ENCODE peak calls at places on chromosomes 16 and 17, in nine cellular contexts. K is CD4-positive, alpha-beta T cell; O is AG04450; D is A172; P is stimulated activated CD8-positive, alpha-beta memory T cell treated with anti-CD3 and anti-CD28 coated beads, Interleukin-7, amount 100 ng/mL, for 1 hour; A is memory B cell; C is HCEC 1CT; Q is NCI-H1048; I is T47D. F is an unnamed sample.

GRCh38 chr16:86222541-86222940 is 287.8 kb upstream of the FOXF1 start:
- DNase-seq in K (no peak), A (no peak), Q (no peak), O (peak; percentile 61), D (peak; percentile 13), I (no peak), P (no peak), C (peak; percentile 40), F (no peak)

GRCh38 chr17:43015579-43015978 is 6.6 kb downstream of the VAT1 start:
- DNase-seq in K (no peak), O (no peak), P (no peak), D (peak; percentile 48), C (no peak), Q (no peak), A (no peak), I (no peak), F (no peak)

GRCh38 chr16:89116341-89117238 is 22.9 kb downstream of the ACSF3 start:
- DNase-seq in Q (no peak), C (no peak), O (no peak), I (no peak), D (no peak), P (no peak), A (no peak), K (no peak), F (no peak)

GRCh38 chr16:70781800-70782199 is 19.2 kb downstream of the VAC14 start:
- DNase-seq in C (no peak), A (no peak), P (no peak), D (no peak), Q (no peak), K (no peak), I (no peak), O (no peak), F (no peak)

GRCh38 chr17:79398441-79398840 is 212.4 kb downstream of the RBFOX3 start:
- DNase-seq in D (no peak), Q (no peak), O (no peak), I (no peak), P (no peak), C (no peak), K (no peak), A (no peak), F (no peak)

GRCh38 chr16:106623-107324 is 28.7 kb downstream of the MPG start:
- DNase-seq in P (no peak), K (peak; percentile 19), I (peak; percentile 59), C (peak; percentile 81), O (peak; percentile 74), D (peak; percentile 67), A (peak; percentile 48), Q (peak; percentile 1), F (no peak)

GRCh38 chr16:79013004-79013403 is 587.5 kb downstream of the MAF start:
- DNase-seq in D (no peak), I (no peak), C (no peak), Q (no peak), O (no peak), K (no peak), P (no peak), A (no peak), F (no peak)

GRCh38 chr17:62792122-62792800 is 15.9 kb downstream of the MARCHF10 start:
- DNase-seq in O (peak; percentile 91), P (no peak), K (no peak), I (no peak), A (no peak), Q (no peak), D (peak; percentile 85), C (peak; percentile 97), F (peak; percentile 99)

GRCh38 chr17:72414967-72415853 is 294.4 kb downstream of the SOX9 start:
- DNase-seq in O (no peak), D (no peak), C (no peak), K (no peak), Q (no peak), P (no peak), I (no peak), A (no peak), F (no peak)

GRCh38 chr16:4664538-4665418 is 28.6 kb upstream of the NUDT16L1 start:
- DNase-seq in K (peak; percentile 40), I (no peak), C (no peak), D (peak; percentile 17), Q (no peak), A (no peak), O (no peak), P (peak; percentile 10), F (no peak)

GRCh38 chr17:45129940-45130639 is 2.2 kb downstream of the PLCD3 start:
- DNase-seq in D (peak; percentile 88), K (no peak), I (no peak), Q (no peak), C (no peak), O (no peak), P (no peak), A (no peak), F (no peak)

GRCh38 chr16:56591377-56592060 is 2.2 kb downstream of the MT3 start:
- DNase-seq in K (no peak), Q (no peak), O (no peak), I (no peak), A (no peak), P (no peak), C (no peak), D (no peak), F (no peak)

GRCh38 chr17:19705771-19706770 is 10.3 kb downstream of the SLC47A2 start:
- DNase-seq in D (no peak), Q (no peak), O (no peak), P (no peak), A (no peak), C (no peak), I (no peak), K (no peak), F (no peak)

GRCh38 chr17:58956997-58957724 is 149.5 kb downstream of the TRIM37 start:
- DNase-seq in K (no peak), I (no peak), O (no peak), A (no peak), C (peak; percentile 58), Q (no peak), P (no peak), D (peak; percentile 21), F (peak; percentile 65)

GRCh38 chr16:86052926-86053325 is 154.0 kb downstream of the IRF8 start:
- DNase-seq in K (no peak), A (no peak), Q (no peak), D (no peak), P (no peak), I (no peak), O (no peak), C (no peak), F (no peak)

GRCh38 chr17:64736804-64737492 is 74.8 kb upstream of the SMURF2 start:
- DNase-seq in I (no peak), O (peak; percentile 21), C (peak; percentile 70), A (no peak), P (peak; percentile 14), Q (no peak), D (peak; percentile 65), K (peak; percentile 38), F (no peak)

GRCh38 chr17:76793775-76794174 is 55.9 kb downstream of the MFSD11 start:
- DNase-seq in A (no peak), P (no peak), Q (no peak), I (no peak), O (no peak), C (peak; percentile 42), K (no peak), D (peak; percentile 81), F (no peak)

GRCh38 chr16:356756-357155 is 4.2 kb upstream of the AXIN1 start:
- DNase-seq in K (no peak), C (no peak), A (no peak), Q (no peak), D (no peak), P (no peak), O (no peak), I (no peak), F (no peak)

GRCh38 chr16:48542020-48542473 is 67.9 kb downstream of the N4BP1 start:
- DNase-seq in I (peak; percentile 51), C (peak; percentile 41), Q (no peak), P (no peak), K (no peak), O (no peak), D (peak; percentile 45), A (no peak), F (no peak)

GRCh38 chr16:86252596-86252995 is 257.7 kb upstream of the FOXF1 start:
- DNase-seq in P (no peak), C (peak; percentile 48), O (no peak), K (no peak), D (peak; percentile 30), Q (no peak), A (no peak), I (no peak), F (no peak)

GRCh38 chr17:39934324-39934723 is 6.8 kb downstream of the LRRC3C start:
- DNase-seq in O (no peak), P (no peak), D (no peak), Q (no peak), C (no peak), A (no peak), K (no peak), I (no peak), F (no peak)

GRCh38 chr16:3690991-3691720 is 26.2 kb downstream of the TRAP1 start:
- DNase-seq in I (no peak), Q (no peak), O (no peak), K (no peak), P (no peak), D (peak; percentile 4), C (no peak), A (no peak), F (no peak)

GRCh38 chr17:82830249-82830661 is 9.6 kb downstream of the ZNF750 start:
- DNase-seq in D (no peak), C (no peak), Q (no peak), P (no peak), O (no peak), A (no peak), K (no peak), I (no peak), F (no peak)

GRCh38 chr17:37791434-37791833 is 46.6 kb upstream of the HNF1B start:
- DNase-seq in K (no peak), D (peak; percentile 39), A (peak; percentile 39), O (no peak), C (peak; percentile 32), P (no peak), I (no peak), Q (no peak), F (no peak)

GRCh38 chr17:57930239-57930638 is 25.0 kb downstream of the CUEDC1 start:
- DNase-seq in A (no peak), Q (no peak), O (no peak), D (no peak), I (no peak), K (no peak), P (no peak), C (no peak), F (no peak)

GRCh38 chr17:1647802-1648581 is 1.7 kb downstream of the RILP start:
- DNase-seq in K (no peak), A (no peak), P (no peak), C (peak; percentile 18), D (no peak), Q (no peak), I (no peak), O (no peak), F (no peak)

GRCh38 chr16:48441863-48442279 is 56.7 kb upstream of the SIAH1 start:
- DNase-seq in K (no peak), O (no peak), I (no peak), Q (no peak), D (no peak), C (no peak), P (no peak), A (no peak), F (no peak)

GRCh38 chr17:29726721-29727252 is 104.1 kb upstream of the CORO6 start:
- DNase-seq in Q (no peak), P (no peak), O (no peak), C (peak; percentile 31), K (no peak), D (peak; percentile 58), A (no peak), I (no peak), F (no peak)

GRCh38 chr17:37683454-37683984 is 40.3 kb upstream of the DDX52 start:
- DNase-seq in P (no peak), O (no peak), Q (no peak), I (no peak), K (no peak), C (no peak), D (no peak), A (no peak), F (no peak)

GRCh38 chr17:49898547-49899490 is 51.0 kb upstream of the TAC4 start:
- DNase-seq in K (no peak), D (peak; percentile 40), P (no peak), I (peak; percentile 76), C (no peak), Q (no peak), O (no peak), A (no peak), F (no peak)

GRCh38 chr16:55488306-55488705 is 9.3 kb downstream of the MMP2 start:
- DNase-seq in P (no peak), Q (no peak), C (no peak), A (no peak), K (no peak), O (no peak), I (no peak), D (peak; percentile 68), F (no peak)

F was measured in skeletal muscle cell.